ENCODE peak calls at places on chromosome 16, in eight cellular contexts. Y is CD8-positive, alpha-beta memory T cell; N is anterior cingulate cortex; J is Kasumi-1; I is activated CD4-positive, alpha-beta T cell treated with anti-CD3 and anti-CD28 coated beads, Interleukin-2, amount 10 ng/mL, durations not matched to agents 7 days and 5 days; Q is NCI-H460; L is NCI-H2171; S is glutamatergic neuron. U is an unnamed sample.

GRCh38 chr16:85750021-85750826 is 672 bp downstream of the C16orf74 start:
- DNase-seq in Y (no peak), N (no peak), J (peak; percentile 66), I (no peak), Q (no peak), L (peak; percentile 77), S (peak; percentile 74), U (peak; percentile 39)

GRCh38 chr16:27839419-27839818 is 224.1 kb downstream of the GSG1L start:
- DNase-seq in Y (no peak), N (no peak), J (no peak), I (no peak), Q (no peak), L (no peak), S (no peak), U (no peak)

GRCh38 chr16:5196204-5196603 is 98.6 kb upstream of the EEF2KMT start:
- DNase-seq in Y (no peak), N (no peak), J (no peak), I (no peak), Q (no peak), L (no peak), S (no peak), U (no peak)

GRCh38 chr16:86549076-86549892 is 5.8 kb downstream of the MTHFSD start:
- DNase-seq in Y (no peak), N (no peak), J (no peak), I (no peak), Q (no peak), L (no peak), S (no peak), U (no peak)

GRCh38 chr16:1613240-1613639 is 1.1 kb downstream of the CRAMP1 start:
- DNase-seq in Y (no peak), N (no peak), J (peak; percentile 18), I (peak; percentile 11), Q (no peak), L (no peak), S (no peak), U (peak; percentile 25)

GRCh38 chr16:3295783-3296182 is 9.4 kb downstream of the TIGD7 start:
- DNase-seq in Y (no peak), N (no peak), J (no peak), I (no peak), Q (no peak), L (no peak), S (no peak), U (no peak)

GRCh38 chr16:85645021-85645589 is 32.0 kb downstream of the GSE1 start:
- DNase-seq in Y (no peak), N (no peak), J (no peak), I (no peak), Q (no peak), L (no peak), S (no peak), U (peak; percentile 88)

GRCh38 chr16:86834451-86835035 is 256.2 kb downstream of the FOXL1 start:
- DNase-seq in Y (no peak), N (no peak), J (no peak), I (no peak), Q (no peak), L (no peak), S (no peak), U (no peak)

GRCh38 chr16:77749415-77749814 is 27.1 kb downstream of the NUDT7 start:
- DNase-seq in Y (no peak), N (no peak), J (no peak), I (no peak), Q (no peak), L (no peak), S (no peak), U (no peak)

GRCh38 chr16:25210758-25211157 is 6.0 kb upstream of the AQP8 start:
- DNase-seq in Y (no peak), N (no peak), J (peak; percentile 19), I (no peak), Q (no peak), L (no peak), S (no peak), U (no peak)

GRCh38 chr16:84240455-84240854 is 643 bp upstream of the KCNG4 start:
- DNase-seq in Y (no peak), N (no peak), J (no peak), I (no peak), Q (no peak), L (no peak), S (no peak), U (no peak)

GRCh38 chr16:66152841-66153525 is 213.5 kb upstream of the CDH5 start:
- DNase-seq in Y (no peak), N (no peak), J (no peak), I (no peak), Q (no peak), L (no peak), S (no peak), U (no peak)

GRCh38 chr16:69276143-69277115 is 34.7 kb upstream of the VPS4A start:
- DNase-seq in Y (no peak), N (no peak), J (no peak), I (no peak), Q (no peak), L (no peak), S (no peak), U (no peak)

GRCh38 chr16:85936761-85937343 is 37.9 kb downstream of the IRF8 start:
- DNase-seq in Y (no peak), N (no peak), J (no peak), I (no peak), Q (no peak), L (no peak), S (no peak), U (no peak)